ENCODE peak calls at places on chromosomes 1 and 21, in seven cellular contexts. H is astrocyte of the cerebellum; Y is vagina; W is transverse colon; L is HuH-7.5; G is left cardiac atrium; I is stimulated activated CD4-positive, alpha-beta T cell treated with anti-CD3 and anti-CD28 coated beads, TNF-alpha, amount 100 ng/mL, for 1 hour. C is an unnamed sample.

GRCh38 chr21:35711661-35712060 is 348.7 kb downstream of the SETD4 start:
- DNase-seq in H (no peak), Y (no peak), W (no peak), L (no peak), G (no peak), I (no peak), C (no peak)

GRCh38 chr1:73306899-73307555 is 890.9 kb downstream of the LRRIQ3 start:
- DNase-seq in H (no peak), Y (no peak), W (no peak), L (no peak), G (no peak), I (no peak), C (no peak)

GRCh38 chr1:100622037-100622436 is 84.1 kb downstream of the GPR88 start:
- DNase-seq in H (peak; percentile 91), Y (no peak), W (no peak), L (no peak), G (peak; percentile 23), I (no peak), C (peak; percentile 20)

GRCh38 chr1:94099303-94099702 is 21.6 kb downstream of the ABCA4 start:
- DNase-seq in H (no peak), Y (no peak), W (no peak), L (no peak), G (no peak), I (no peak), C (no peak)

GRCh38 chr21:24895885-24896734 is 711.2 kb downstream of the MRPL39 start:
- DNase-seq in H (peak; percentile 43), Y (no peak), W (peak; percentile 19), L (no peak), G (no peak), I (no peak), C (peak; percentile 2)

GRCh38 chr1:160548960-160549664 is 26.1 kb upstream of the SLAMF6 start:
- DNase-seq in H (no peak), Y (no peak), W (no peak), L (no peak), G (no peak), I (no peak), C (no peak)

GRCh38 chr1:17559618-17560419 is 20.3 kb downstream of the ARHGEF10L start:
- DNase-seq in H (no peak), Y (no peak), W (peak; percentile 53), L (no peak), G (no peak), I (no peak), C (peak; percentile 83)

GRCh38 chr21:35377505-35378090 is 328.5 kb upstream of the RUNX1 start:
- DNase-seq in H (no peak), Y (no peak), W (no peak), L (no peak), G (no peak), I (no peak), C (no peak)

GRCh38 chr21:26844258-26845065 is 747 bp downstream of the ADAMTS1 start:
- DNase-seq in H (no peak), Y (no peak), W (no peak), L (no peak), G (peak; percentile 72), I (no peak), C (no peak)

GRCh38 chr1:48572632-48573258 is 100.7 kb upstream of the SPATA6 start:
- DNase-seq in H (peak; percentile 42), Y (no peak), W (peak; percentile 13), L (peak; percentile 32), G (peak; percentile 61), I (no peak), C (peak; percentile 50)

GRCh38 chr1:26142165-26142564 is 16.7 kb upstream of the FAM110D start:
- DNase-seq in H (no peak), Y (no peak), W (no peak), L (no peak), G (no peak), I (no peak), C (no peak)

GRCh38 chr1:156639601-156640101 is 2.3 kb upstream of the BCAN start:
- DNase-seq in H (no peak), Y (no peak), W (no peak), L (no peak), G (no peak), I (no peak), C (no peak)

GRCh38 chr1:205709059-205709398 is 28.7 kb upstream of the SLC45A3 start:
- DNase-seq in H (peak; percentile 52), Y (no peak), W (no peak), L (no peak), G (no peak), I (no peak), C (no peak)

GRCh38 chr21:42062543-42063022 is 8.5 kb upstream of the UMODL1 start:
- DNase-seq in H (no peak), Y (no peak), W (peak; percentile 76), L (no peak), G (no peak), I (peak; percentile 80), C (peak; percentile 19)

GRCh38 chr1:199959033-199959774 is 68.3 kb upstream of the NR5A2 start:
- DNase-seq in H (no peak), Y (no peak), W (no peak), L (no peak), G (no peak), I (no peak), C (no peak)

GRCh38 chr1:5798151-5798730 is 194.0 kb downstream of the NPHP4 start:
- DNase-seq in H (no peak), Y (no peak), W (no peak), L (no peak), G (no peak), I (no peak), C (no peak)

GRCh38 chr1:229781453-229781852 is 155.4 kb downstream of the URB2 start:
- DNase-seq in H (no peak), Y (no peak), W (peak; percentile 50), L (no peak), G (no peak), I (no peak), C (peak; percentile 54)

GRCh38 chr1:53657256-53657805 is 81.6 kb downstream of the GLIS1 start:
- DNase-seq in H (no peak), Y (no peak), W (no peak), L (no peak), G (no peak), I (no peak), C (no peak)

GRCh38 chr1:169487153-169487552 is 1.4 kb upstream of the SLC19A2 start:
- DNase-seq in H (no peak), Y (no peak), W (no peak), L (no peak), G (no peak), I (no peak), C (no peak)

GRCh38 chr1:203534526-203534925 is 40.6 kb downstream of the OPTC start:
- DNase-seq in H (peak; percentile 46), Y (no peak), W (peak; percentile 66), L (no peak), G (peak; percentile 81), I (no peak), C (no peak)

GRCh38 chr1:227944931-227945890 is 2.5 kb downstream of the WNT9A start:
- DNase-seq in H (no peak), Y (no peak), W (no peak), L (no peak), G (no peak), I (no peak), C (no peak)

GRCh38 chr1:162596514-162597170 is 35.1 kb downstream of the UAP1 start:
- DNase-seq in H (no peak), Y (no peak), W (no peak), L (no peak), G (no peak), I (no peak), C (no peak)